ENCODE peak calls at places on chromosomes 16 and 17, in seven cellular contexts. Y is CD8-positive, alpha-beta T cell; B is upper lobe of right lung; S is GM23248; K is stomach; F is ovary; X is tibial nerve. D is an unnamed sample.

GRCh38 chr17:49980703-49981197 is 11.8 kb downstream of the DLX4 start:
- DNase-seq in K (no peak), B (no peak), F (no peak), Y (no peak), X (no peak), S (no peak), D (no peak)

GRCh38 chr16:17724242-17724898 is 253.6 kb upstream of the XYLT1 start:
- DNase-seq in X (no peak), Y (no peak), S (peak; percentile 38), K (no peak), F (no peak), B (no peak), D (no peak)

GRCh38 chr17:46943511-46944393 is 20.8 kb downstream of the GOSR2 start:
- DNase-seq in K (no peak), Y (no peak), X (no peak), F (peak; percentile 51), S (peak; percentile 61), B (no peak), D (no peak)

GRCh38 chr16:86718118-86718517 is 139.8 kb downstream of the FOXL1 start:
- DNase-seq in S (no peak), F (no peak), B (no peak), Y (no peak), X (no peak), K (no peak), D (no peak)

GRCh38 chr16:66746682-66747081 is 4.7 kb downstream of the DYNC1LI2 start:
- DNase-seq in B (no peak), Y (no peak), F (no peak), X (no peak), K (no peak), S (peak; percentile 30), D (no peak)

GRCh38 chr17:67515490-67516088 is 138.5 kb downstream of the PITPNC1 start:
- DNase-seq in F (no peak), B (no peak), S (no peak), Y (no peak), K (no peak), X (no peak), D (no peak)

GRCh38 chr16:23710008-23710407 is 3.0 kb downstream of the ERN2 start:
- DNase-seq in Y (no peak), K (no peak), S (no peak), X (no peak), B (no peak), F (no peak), D (no peak)

GRCh38 chr16:28494141-28494851 is at the start of gene APOBR:
- DNase-seq in S (no peak), F (peak; percentile 18), B (peak; percentile 82), Y (peak; percentile 88), K (peak; percentile 58), X (no peak), D (peak; percentile 5)

GRCh38 chr17:17812211-17813054 is 24.4 kb downstream of the SREBF1 start:
- DNase-seq in B (peak; percentile 86), K (peak; percentile 79), X (peak; percentile 69), S (peak; percentile 66), Y (peak; percentile 72), F (peak; percentile 85), D (peak; percentile 62)

GRCh38 chr16:75105306-75106061 is 11.1 kb downstream of the LDHD start:
- DNase-seq in Y (no peak), S (peak; percentile 20), F (peak; percentile 41), K (no peak), B (peak; percentile 69), X (no peak), D (no peak)

GRCh38 chr16:29876578-29877249 is 13.7 kb upstream of the CDIPT start:
- DNase-seq in K (no peak), X (no peak), B (no peak), F (no peak), S (peak; percentile 42), Y (peak; percentile 38), D (no peak)

GRCh38 chr17:36807496-36808180 is 129.6 kb upstream of the LHX1 start:
- DNase-seq in Y (no peak), K (no peak), F (no peak), B (no peak), X (no peak), S (no peak), D (no peak)

GRCh38 chr17:80307994-80308671 is 47.5 kb downstream of the RNF213 start:
- DNase-seq in S (no peak), Y (no peak), B (peak; percentile 20), K (no peak), F (no peak), X (no peak), D (no peak)

GRCh38 chr16:9081183-9081582 is 10.3 kb upstream of the HAPSTR1 start:
- DNase-seq in B (no peak), F (no peak), X (no peak), Y (no peak), K (no peak), S (no peak), D (no peak)

GRCh38 chr17:76585649-76586593 is at the start of gene ST6GALNAC2:
- DNase-seq in X (peak; percentile 32), B (peak; percentile 95), Y (peak; percentile 40), S (peak; percentile 69), F (peak; percentile 47), K (peak; percentile 84), D (peak; percentile 24)

GRCh38 chr16:67339453-67339852 is 12.8 kb downstream of the LRRC36 start:
- DNase-seq in F (no peak), X (no peak), K (no peak), B (no peak), Y (no peak), S (peak; percentile 42), D (no peak)

GRCh38 chr17:32894245-32894644 is 17.3 kb upstream of the MYO1D start:
- DNase-seq in B (no peak), Y (no peak), X (no peak), S (peak; percentile 55), F (no peak), K (no peak), D (no peak)

GRCh38 chr17:79944251-79944812 is 91.3 kb downstream of the TBC1D16 start:
- DNase-seq in F (no peak), S (no peak), B (peak; percentile 59), X (no peak), K (no peak), Y (no peak), D (no peak)

GRCh38 chr17:64005734-64006167 is 7.6 kb downstream of the PRR29 start:
- DNase-seq in Y (no peak), B (no peak), S (peak; percentile 30), F (no peak), K (peak; percentile 64), X (no peak), D (no peak)

GRCh38 chr17:72117748-72118587 is 2.9 kb upstream of the SOX9 start:
- DNase-seq in K (no peak), B (no peak), X (no peak), S (peak; percentile 58), F (no peak), Y (no peak), D (peak; percentile 50)

GRCh38 chr16:86810062-86810461 is 231.7 kb downstream of the FOXL1 start:
- DNase-seq in S (no peak), X (no peak), Y (no peak), B (no peak), F (no peak), K (no peak), D (no peak)

GRCh38 chr17:29342148-29342765 is 47.9 kb upstream of the TAOK1 start:
- DNase-seq in F (no peak), B (no peak), S (no peak), Y (no peak), X (no peak), K (no peak), D (no peak)

GRCh38 chr17:80889231-80889896 is 102.3 kb upstream of the CHMP6 start:
- DNase-seq in K (no peak), Y (no peak), X (no peak), B (no peak), F (no peak), S (no peak), D (no peak)

GRCh38 chr17:32350662-32351418 is 883 bp downstream of the ZNF207 start:
- DNase-seq in Y (peak; percentile 36), K (peak; percentile 47), S (peak; percentile 91), F (peak; percentile 43), X (no peak), B (no peak), D (no peak)

GRCh38 chr17:17024778-17025300 is 17.4 kb upstream of the MPRIP start:
- DNase-seq in S (no peak), F (no peak), K (no peak), X (no peak), B (peak; percentile 56), Y (no peak), D (no peak)

GRCh38 chr17:63450551-63450950 is 4.4 kb upstream of the CYB561 start:
- DNase-seq in Y (no peak), B (no peak), X (no peak), F (no peak), S (peak; percentile 47), K (no peak), D (no peak)

GRCh38 chr17:29084476-29085148 is 41.7 kb downstream of the PIPOX start:
- DNase-seq in F (no peak), Y (no peak), K (peak; percentile 40), B (no peak), X (no peak), S (no peak), D (no peak)

GRCh38 chr17:69879576-69879975 is 195.4 kb upstream of the KCNJ16 start:
- DNase-seq in S (no peak), X (no peak), K (no peak), F (no peak), B (no peak), Y (no peak), D (no peak)
- H3K27ac ChIP-seq in S (no peak overlapping the region), X (no peak overlapping the region), K (no peak overlapping the region), F (no peak overlapping the region), B (no peak overlapping the region), Y (no peak overlapping the region), D (no peak overlapping the region)

DNA sequence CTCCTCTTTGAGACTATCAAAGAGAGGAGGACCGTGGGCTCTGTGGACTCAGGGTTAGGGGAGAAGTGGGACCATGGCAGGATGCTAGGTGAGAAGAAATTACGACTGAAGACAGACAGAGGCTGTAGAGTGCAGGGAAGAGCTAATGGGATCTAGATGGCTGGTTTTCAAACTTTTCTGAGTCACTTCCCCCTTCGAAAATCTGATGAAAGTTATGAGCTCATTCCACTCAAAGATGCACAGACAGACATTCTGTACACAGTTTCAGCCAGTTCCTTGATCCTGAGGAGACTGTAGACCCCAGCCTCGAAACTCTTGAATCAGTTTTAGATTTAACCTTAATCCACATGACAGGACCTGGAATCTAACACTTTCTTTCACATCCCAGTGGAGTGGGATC is 40.7 kb downstream of the RGS9 start:
- DNase-seq in F (no peak), Y (no peak), S (peak; percentile 79), B (no peak), K (no peak), X (no peak), D (no peak)
- H3K27ac ChIP-seq in F (no peak overlapping the region), Y (no peak overlapping the region), S (no peak overlapping the region), B (no peak overlapping the region), K (no peak overlapping the region), X (no peak overlapping the region), D (no peak overlapping the region)

DNA sequence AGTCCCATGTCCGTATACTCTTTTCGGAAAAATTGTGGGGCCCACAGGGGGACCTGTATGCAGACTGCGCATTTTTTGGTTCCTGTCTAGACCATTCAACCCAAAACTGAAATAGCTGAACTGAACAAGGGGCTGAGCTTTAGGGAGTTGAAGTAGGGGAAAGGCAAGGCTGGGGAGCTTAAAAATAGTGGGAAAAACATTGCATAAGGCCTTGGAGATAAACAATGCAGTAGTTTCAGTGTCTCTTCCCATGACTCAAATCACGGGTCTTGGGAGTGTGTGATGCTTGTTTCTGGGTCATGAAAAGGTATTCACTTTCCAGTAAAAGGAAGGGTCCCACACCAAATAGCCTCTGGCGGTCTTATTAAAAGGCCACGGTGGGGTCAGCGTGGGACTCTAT is 402.8 kb upstream of the SALL1 start:
- DNase-seq in X (no peak), S (no peak), B (no peak), K (no peak), F (no peak), Y (no peak), D (no peak)
- H3K27ac ChIP-seq in X (no peak overlapping the region), S (no peak overlapping the region), B (no peak overlapping the region), K (no peak overlapping the region), F (no peak overlapping the region), Y (no peak overlapping the region), D (no peak overlapping the region)

GRCh38 chr17:7916799-7917198 is 710 bp upstream of the RNF227 start:
- DNase-seq in B (no peak), X (no peak), Y (no peak), K (no peak), F (peak; percentile 39), S (peak; percentile 66), D (no peak)
- H3K27ac ChIP-seq in B (peak overlapping the region; percentile 95), X (peak overlapping the region; percentile 85), Y (no peak overlapping the region), K (peak overlapping the region; percentile 89), F (peak overlapping the region; percentile 98), S (peak overlapping the region; percentile 76), D (peak overlapping the region; percentile 98)

D was measured in caudate nucleus.